ENCODE peak calls at places on chromosomes 4 and X, in four cellular contexts. N, D, E and M are unnamed samples.

GRCh38 chrX:150694738-150695410 is 1.7 kb downstream of the MTMR1 start:
- DNase-seq in N (no peak), D (no peak), E (no peak), M (no peak)

GRCh38 chr4:75598390-75598789 is 31.9 kb downstream of the CDKL2 start:
- DNase-seq in N (peak), D (no peak), E (no peak), M (no peak)

GRCh38 chr4:16757080-16757521 is 141.3 kb downstream of the LDB2 start:
- DNase-seq in N (peak), D (peak), E (no peak), M (no peak)

GRCh38 chrX:63967541-63967940 is 182.5 kb upstream of the ARHGEF9 start:
- DNase-seq in N (no peak), D (no peak), E (no peak), M (no peak)

GRCh38 chrX:104112326-104112951 is at the start of gene ZCCHC18:
- DNase-seq in N (peak), D (peak), E (peak), M (peak)

GRCh38 chrX:15254852-15255251 is 15.0 kb downstream of the ASB9 start:
- DNase-seq in N (no peak), D (no peak), E (no peak), M (no peak)

GRCh38 chr4:177012918-177013545 is 220.3 kb upstream of the VEGFC start:
- DNase-seq in N (no peak), D (no peak), E (no peak), M (no peak)

GRCh38 chr4:85573270-85573669 is 98.3 kb downstream of the ARHGAP24 start:
- DNase-seq in N (no peak), D (no peak), E (no peak), M (no peak)

GRCh38 chr4:85152490-85152889 is 186.0 kb upstream of the WDFY3 start:
- DNase-seq in N (no peak), D (no peak), E (no peak), M (no peak)

GRCh38 chr4:184826315-184827266 is 823 bp upstream of the ACSL1 start:
- DNase-seq in N (peak), D (no peak), E (no peak), M (peak)

GRCh38 chr4:174036111-174036510 is 247.4 kb downstream of the FBXO8 start:
- DNase-seq in N (no peak), D (no peak), E (no peak), M (no peak)

GRCh38 chr4:48907706-48908477 is 1.3 kb upstream of the OCIAD2 start:
- DNase-seq in N (no peak), D (no peak), E (no peak), M (no peak)

GRCh38 chrX:50469206-50469605 is 1.4 kb downstream of the DGKK start:
- DNase-seq in N (no peak), D (peak), E (no peak), M (no peak)

GRCh38 chr4:152422817-152423320 is 113.0 kb downstream of the FBXW7 start:
- DNase-seq in N (no peak), D (no peak), E (no peak), M (no peak)

GRCh38 chr4:150799207-150799606 is 215.9 kb downstream of the LRBA start:
- DNase-seq in N (no peak), D (no peak), E (peak), M (no peak)
- TF ChIP-seq CTCF in N (peak), D (peak), E (peak), M (no peak)

DNA sequence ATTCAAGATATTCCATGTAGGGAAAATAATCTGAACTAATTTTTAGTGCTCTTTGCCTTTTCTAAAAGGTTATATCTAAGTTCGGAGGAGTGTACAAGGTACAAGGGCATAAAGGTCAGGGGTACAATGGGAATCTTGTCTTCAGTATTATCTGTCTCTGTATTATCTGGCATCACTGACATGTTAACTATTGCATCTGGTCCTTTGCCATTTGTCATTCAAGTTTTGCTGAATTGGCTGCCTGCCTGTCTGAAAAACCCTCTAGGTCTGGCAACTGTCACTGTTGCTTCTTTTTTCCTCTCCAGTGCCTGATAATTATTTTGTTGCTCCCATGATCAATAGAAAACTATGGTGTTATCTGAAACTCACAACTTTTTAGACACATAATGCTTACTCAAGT is 112.5 kb upstream of the STK26 start:
- DNase-seq in N (no peak), D (peak), E (no peak), M (no peak)
- H3K9ac ChIP-seq in N (no peak), D (no peak), E (no peak), M (no peak)

DNA sequence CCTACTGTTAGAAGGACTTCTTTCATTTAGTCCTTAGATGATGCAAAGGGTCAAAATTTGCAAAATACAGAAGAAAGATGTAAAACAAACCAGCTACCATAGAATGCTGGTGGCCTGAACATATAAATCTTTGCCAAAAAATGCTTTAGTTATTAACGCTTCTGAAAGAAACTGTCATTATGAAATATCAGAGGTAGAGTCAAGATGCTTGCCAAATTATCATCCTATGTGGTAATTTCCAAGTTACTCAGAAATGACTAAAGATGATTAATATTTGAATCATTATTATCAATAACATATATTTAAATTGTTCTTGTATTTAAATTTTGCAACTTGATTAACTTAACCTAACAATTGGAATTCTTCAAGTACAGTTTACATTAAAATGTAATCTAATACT is 588.4 kb upstream of the FAM241A start:
- DNase-seq in N (peak), D (no peak), E (no peak), M (no peak)
- TF ChIP-seq CTCF in N (no peak), D (no peak), E (no peak), M (no peak)

DNA sequence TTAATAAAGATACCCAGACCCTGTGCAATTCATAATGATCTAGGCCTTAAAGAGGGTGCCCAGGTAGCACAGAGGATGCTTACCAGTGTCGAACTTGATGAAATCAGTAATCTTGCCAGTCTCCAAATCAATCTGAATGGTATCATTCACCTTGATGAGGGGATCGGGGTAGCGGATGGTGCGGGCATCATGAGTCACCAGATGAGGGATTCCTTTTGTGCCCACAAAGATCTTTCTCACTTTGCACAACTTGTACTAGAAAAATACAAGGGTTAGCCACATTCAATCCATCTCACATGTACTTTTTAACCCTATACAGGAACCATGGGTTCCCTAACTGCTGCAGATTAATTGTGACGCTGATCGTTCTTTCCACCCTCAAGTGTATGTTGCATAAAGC is 3.3 kb downstream of the RPS4X start:
- DNase-seq in N (no peak), D (no peak), E (no peak), M (no peak)
- H3K9ac ChIP-seq in N (no peak), D (no peak), E (no peak), M (no peak)

DNA sequence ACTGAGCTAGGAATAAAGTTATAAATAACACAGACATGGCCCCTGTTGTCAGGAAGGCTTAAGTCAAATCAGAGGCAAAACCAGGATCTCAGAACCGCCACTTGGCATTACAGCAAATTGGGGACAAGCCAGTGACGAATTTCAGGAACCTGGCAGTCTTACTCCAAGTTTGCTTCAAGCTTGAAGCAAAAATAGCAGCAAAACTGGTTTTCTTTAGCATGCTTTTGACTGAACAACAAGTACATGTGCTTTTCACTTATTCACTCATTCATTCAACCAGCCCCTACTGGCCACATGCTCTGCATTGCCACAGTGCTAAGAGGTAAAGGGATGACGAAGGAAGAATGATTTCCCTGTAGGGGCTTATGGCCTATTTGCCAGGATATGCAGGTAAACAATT is 253.9 kb upstream of the PPARGC1A start:
- DNase-seq in N (no peak), D (no peak), E (no peak), M (no peak)
- TF ChIP-seq CTCF in N (no peak), D (no peak), E (no peak), M (no peak)

DNA sequence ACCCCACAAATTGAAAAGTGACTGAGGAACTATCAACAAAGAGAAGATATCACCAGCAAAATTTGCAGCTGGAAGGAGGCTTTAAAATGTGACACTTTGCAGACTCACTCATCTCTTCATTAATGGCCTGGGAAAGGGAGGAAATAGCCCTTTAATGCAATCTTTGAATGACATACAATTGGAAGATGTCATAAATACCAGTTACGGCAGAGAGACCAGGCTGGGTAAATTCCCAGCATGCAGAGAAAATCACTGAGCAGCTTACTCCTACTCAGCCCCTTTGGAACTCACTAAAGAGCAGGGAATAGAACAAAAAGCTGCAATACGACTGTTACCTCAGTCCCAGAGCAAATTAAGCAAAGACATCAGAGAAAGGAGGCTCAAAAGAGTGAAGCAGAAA is 238.9 kb downstream of the HS3ST1 start:
- DNase-seq in N (no peak), D (no peak), E (no peak), M (no peak)
- H3K9ac ChIP-seq in N (no peak), D (no peak), E (no peak), M (no peak)